ENCODE peak calls at places on chromosomes 5 and 9, in nine cellular contexts. L is psoas muscle, Q is sigmoid colon, O is HL-60, T is pancreas, Z is testis, E is DND-41, D is neural progenitor cell, X is kidney epithelial cell. K is an unnamed sample.

GRCh38 chr5:134819404-134819963 is 26.3 kb upstream of the C5orf24 start:
- DNase-seq in L (no peak), D (no peak), E (no peak), Q (no peak), O (no peak), X (no peak), Z (no peak), T (no peak), K (no peak)

GRCh38 chr5:14491505-14491904 is 90.1 kb upstream of the OTULINL start:
- DNase-seq in L (peak; percentile 42), X (no peak), E (no peak), T (no peak), Q (no peak), D (no peak), Z (no peak), O (peak; percentile 37), K (no peak)

GRCh38 chr9:113187935-113188595 is 33.0 kb downstream of the FKBP15 start:
- DNase-seq in Q (peak; percentile 84), D (no peak), L (peak; percentile 54), T (no peak), O (peak; percentile 75), X (peak; percentile 72), E (no peak), Z (peak; percentile 54), K (no peak)

GRCh38 chr9:71683598-71684235 is 84.6 kb downstream of the CEMIP2 start:
- DNase-seq in O (no peak), T (no peak), L (no peak), Z (peak; percentile 25), D (peak; percentile 49), Q (no peak), E (no peak), X (no peak), K (no peak)

GRCh38 chr9:83962165-83962564 is 17.9 kb downstream of the HNRNPK start:
- DNase-seq in L (no peak), Q (no peak), D (no peak), T (no peak), X (no peak), O (no peak), Z (no peak), E (no peak), K (no peak)

GRCh38 chr5:98774192-98775046 is 956 bp downstream of the RGMB start:
- DNase-seq in X (no peak), O (no peak), E (no peak), Q (peak; percentile 84), D (peak; percentile 87), Z (peak; percentile 65), T (peak; percentile 81), L (peak; percentile 71), K (peak; percentile 77)

GRCh38 chr9:136960212-136960937 is 8.3 kb downstream of the LCN12 start:
- DNase-seq in O (no peak), Z (no peak), D (no peak), T (no peak), E (no peak), X (no peak), L (no peak), Q (no peak), K (no peak)

GRCh38 chr5:53580547-53580946 is 20.1 kb downstream of the NDUFS4 start:
- DNase-seq in E (no peak), X (no peak), T (no peak), Q (no peak), Z (no peak), L (no peak), O (no peak), D (no peak), K (no peak)

GRCh38 chr5:132054031-132054696 is 6.3 kb upstream of the IL3 start:
- DNase-seq in E (no peak), X (no peak), Q (no peak), T (peak; percentile 34), O (no peak), Z (peak; percentile 9), L (no peak), D (no peak), K (no peak)

DNA sequence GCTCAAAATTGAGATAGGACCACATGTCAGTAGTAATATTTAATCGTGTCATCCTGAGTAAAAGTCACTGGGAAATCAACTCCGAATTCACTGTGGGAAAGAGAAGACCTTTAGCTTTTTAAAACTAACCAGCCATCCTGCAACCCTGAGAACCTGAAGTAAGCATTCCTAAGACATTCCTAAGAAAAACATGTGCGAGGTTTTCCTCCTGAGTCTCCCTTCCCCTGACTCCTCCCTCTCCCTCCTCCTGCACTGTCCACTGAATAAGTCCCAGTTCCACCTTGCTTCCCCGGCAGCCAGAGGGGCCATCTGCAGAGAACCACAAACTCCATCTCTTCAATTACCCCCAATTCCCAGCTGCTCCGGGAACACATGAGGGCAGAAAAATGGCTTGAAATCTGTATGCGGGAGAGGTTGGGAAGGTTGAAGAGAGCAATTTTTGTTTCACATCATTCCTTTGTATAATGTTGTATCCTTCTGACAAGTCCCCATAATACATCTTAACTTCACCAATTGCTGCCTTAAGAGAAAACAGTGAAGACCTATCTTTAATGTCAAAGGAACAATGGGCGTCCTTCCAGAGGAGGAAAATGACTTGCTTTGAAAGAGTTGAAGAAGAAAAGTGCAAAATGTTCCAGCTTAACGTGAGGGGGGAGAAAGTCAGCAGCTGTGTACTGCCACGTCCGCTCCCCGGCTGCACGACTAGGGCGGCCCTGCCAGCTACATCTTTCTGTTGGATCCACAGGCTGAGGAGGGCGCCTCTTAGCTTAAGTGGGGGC is 186.3 kb downstream of the ZNF462 start:
- DNase-seq in Q (no peak), Z (peak; percentile 54), X (no peak), D (peak; percentile 27), L (no peak), E (no peak), T (no peak), O (no peak), K (no peak)
- H3K4me3 ChIP-seq in Q (no peak overlapping the region), Z (no peak overlapping the region), X (no peak overlapping the region), D (no peak overlapping the region), L (no peak overlapping the region), E (no peak overlapping the region), T (no peak overlapping the region), O (no peak overlapping the region), K (no peak overlapping the region)

GRCh38 chr5:137758719-137759312 is 4.7 kb upstream of the HNRNPA0 start:
- DNase-seq in Q (no peak), L (no peak), T (no peak), Z (no peak), E (no peak), O (no peak), X (no peak), D (no peak), K (peak; percentile 89)

GRCh38 chr5:137760294-137761019 is 6.3 kb upstream of the HNRNPA0 start:
- DNase-seq in D (no peak), X (no peak), T (no peak), Z (no peak), L (no peak), Q (no peak), O (no peak), E (no peak), K (no peak)

GRCh38 chr5:137758121-137758520 is 4.0 kb upstream of the HNRNPA0 start:
- DNase-seq in O (no peak), T (no peak), Q (no peak), X (no peak), Z (no peak), D (no peak), E (no peak), L (no peak), K (no peak)

GRCh38 chr5:137754961-137755762 is 999 bp upstream of the HNRNPA0 start:
- DNase-seq in E (no peak), X (no peak), L (no peak), Q (no peak), Z (no peak), T (no peak), D (no peak), O (no peak), K (no peak)

DNA sequence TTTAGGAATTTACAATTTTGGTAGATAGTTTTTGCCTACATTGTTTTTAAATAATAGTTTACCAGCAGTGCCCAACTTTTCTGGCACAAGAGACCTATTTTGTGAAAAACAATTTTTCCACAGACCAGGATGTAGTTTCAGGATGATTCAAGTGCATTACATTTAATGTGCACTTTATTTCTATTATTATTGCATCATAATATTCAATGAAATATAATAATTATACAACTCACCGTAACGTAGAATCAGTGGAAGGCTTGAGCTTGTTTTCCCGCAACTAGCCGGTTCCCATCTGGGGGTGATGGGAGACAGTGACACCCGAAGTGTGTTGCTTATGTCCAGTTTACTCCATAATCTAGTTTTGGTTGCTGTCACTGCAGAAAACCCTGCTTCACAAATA is 3.5 kb upstream of the HNRNPA0 start:
- DNase-seq in T (no peak), Q (no peak), X (no peak), D (no peak), Z (no peak), L (no peak), O (no peak), E (no peak), K (no peak)
- TF ChIP-seq CTCF in T (no peak), Q (no peak), X (no peak), D (no peak), Z (no peak), L (no peak), O (no peak), E (no peak), K (no peak)

GRCh38 chr9:95516736-95517558 is at the start of gene PTCH1:
- DNase-seq in L (peak; percentile 46), T (peak; percentile 76), X (no peak), Z (peak; percentile 85), E (no peak), D (peak; percentile 91), Q (peak; percentile 79), O (no peak), K (no peak)

GRCh38 chr9:95514402-95514801 is 2.4 kb downstream of the PTCH1 start:
- DNase-seq in O (no peak), L (no peak), Q (no peak), X (no peak), Z (no peak), D (no peak), T (no peak), E (no peak), K (no peak)

GRCh38 chr9:95516221-95516735 is 493 bp downstream of the PTCH1 start:
- DNase-seq in Z (peak; percentile 23), O (no peak), E (no peak), T (peak; percentile 68), X (no peak), L (peak; percentile 31), Q (no peak), D (peak; percentile 58), K (no peak)

GRCh38 chr9:95513722-95514121 is 3.0 kb downstream of the PTCH1 start:
- DNase-seq in Z (no peak), D (peak; percentile 55), Q (no peak), T (no peak), L (no peak), E (no peak), O (no peak), X (no peak), K (no peak)

GRCh38 chr9:95515272-95516113 is 1.3 kb downstream of the PTCH1 start:
- DNase-seq in T (peak; percentile 66), Z (peak; percentile 44), D (peak; percentile 83), O (no peak), E (no peak), Q (no peak), X (no peak), L (no peak), K (no peak)
- H3K4me3 ChIP-seq in T (peak overlapping the region; percentile 16), Z (peak overlapping the region; percentile 69), D (peak overlapping the region; percentile 83), O (no peak overlapping the region), E (no peak overlapping the region), Q (peak overlapping the region; percentile 60), X (peak overlapping the region; percentile 31), L (peak overlapping the region; percentile 67), K (no peak overlapping the region)

DNA sequence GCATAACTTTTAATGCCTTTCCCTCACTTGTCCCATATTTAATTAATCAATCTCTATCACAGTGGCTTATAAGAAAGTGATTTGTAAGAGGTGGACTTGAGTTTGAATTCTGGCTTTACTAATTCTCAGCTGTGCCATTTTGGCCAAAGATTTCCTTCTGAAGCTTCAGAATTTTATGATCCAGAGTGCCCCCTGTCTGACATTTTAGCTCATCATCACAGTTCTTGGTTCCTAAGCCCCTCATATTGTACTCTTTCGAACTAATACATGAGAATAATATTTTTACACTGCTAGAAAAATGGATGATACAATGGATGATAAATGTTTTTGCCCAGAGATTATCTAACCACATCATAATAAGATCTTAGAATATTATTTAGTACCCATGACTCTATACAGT is 1014.1 kb downstream of the PTPRD start:
- DNase-seq in T (no peak), Q (no peak), L (no peak), X (no peak), E (no peak), D (no peak), Z (no peak), O (no peak), K (no peak)
- TF ChIP-seq CTCF in T (no peak), Q (no peak), L (no peak), X (no peak), E (no peak), D (peak; percentile 29), Z (no peak), O (no peak), K (no peak)